ENCODE peak calls at places on chromosome 9, in ten cellular contexts. H is dorsolateral prefrontal cortex, M is A549, F is mesendoderm, V is uterus, X is left ventricle myocardium inferior, J is ascending aorta, U is kidney, G is HCT116, T is ovary. D is an unnamed sample.

GRCh38 chr9:72217306-72217842 is 68.1 kb downstream of the GDA start:
- DNase-seq in H (no peak), M (no peak), F (no peak), V (no peak), X (no peak), J (no peak), U (no peak), G (no peak), T (no peak), D (no peak)

GRCh38 chr9:135920973-135921585 is 13.7 kb upstream of the CAMSAP1 start:
- DNase-seq in H (no peak), M (no peak), F (no peak), V (no peak), X (no peak), J (no peak), U (no peak), G (no peak), T (no peak), D (no peak)

GRCh38 chr9:32843295-32843694 is 60.0 kb downstream of the TMEM215 start:
- DNase-seq in H (no peak), M (no peak), F (no peak), V (no peak), X (no peak), J (no peak), U (no peak), G (no peak), T (no peak), D (no peak)

GRCh38 chr9:72978724-72979123 is 25.9 kb upstream of the ALDH1A1 start:
- DNase-seq in H (no peak), M (no peak), F (no peak), V (no peak), X (no peak), J (no peak), U (no peak), G (no peak), T (no peak), D (no peak)

GRCh38 chr9:89505795-89506385 is 8.0 kb upstream of the SEMA4D start:
- DNase-seq in H (no peak), M (no peak), F (no peak), V (no peak), X (no peak), J (no peak), U (no peak), G (no peak), T (peak; percentile 43), D (no peak)

GRCh38 chr9:655875-656274 is 185.6 kb upstream of the DMRT1 start:
- DNase-seq in H (no peak), M (no peak), F (peak; percentile 76), V (peak; percentile 57), X (peak; percentile 93), J (no peak), U (peak; percentile 89), G (no peak), T (no peak), D (peak; percentile 20)

GRCh38 chr9:89165880-89166279 is 12.7 kb downstream of the SHC3 start:
- DNase-seq in H (no peak), M (no peak), F (no peak), V (no peak), X (no peak), J (no peak), U (no peak), G (no peak), T (no peak), D (no peak)

GRCh38 chr9:94757158-94757557 is 30.7 kb downstream of the AOPEP start:
- DNase-seq in H (no peak), M (no peak), F (peak; percentile 61), V (no peak), X (no peak), J (no peak), U (no peak), G (no peak), T (no peak), D (no peak)

GRCh38 chr9:134640491-134641172 is 971 bp upstream of the COL5A1 start:
- DNase-seq in H (no peak), M (no peak), F (peak; percentile 98), V (no peak), X (no peak), J (no peak), U (no peak), G (no peak), T (no peak), D (no peak)

GRCh38 chr9:83920469-83920941 is 727 bp downstream of the KIF27 start:
- DNase-seq in H (peak; percentile 41), M (peak; percentile 60), F (peak; percentile 88), V (peak; percentile 58), X (no peak), J (no peak), U (peak; percentile 72), G (no peak), T (no peak), D (peak; percentile 40)

GRCh38 chr9:88786291-88787054 is 204.8 kb upstream of the S1PR3 start:
- DNase-seq in H (no peak), M (no peak), F (no peak), V (no peak), X (no peak), J (no peak), U (no peak), G (no peak), T (no peak), D (no peak)

DNA sequence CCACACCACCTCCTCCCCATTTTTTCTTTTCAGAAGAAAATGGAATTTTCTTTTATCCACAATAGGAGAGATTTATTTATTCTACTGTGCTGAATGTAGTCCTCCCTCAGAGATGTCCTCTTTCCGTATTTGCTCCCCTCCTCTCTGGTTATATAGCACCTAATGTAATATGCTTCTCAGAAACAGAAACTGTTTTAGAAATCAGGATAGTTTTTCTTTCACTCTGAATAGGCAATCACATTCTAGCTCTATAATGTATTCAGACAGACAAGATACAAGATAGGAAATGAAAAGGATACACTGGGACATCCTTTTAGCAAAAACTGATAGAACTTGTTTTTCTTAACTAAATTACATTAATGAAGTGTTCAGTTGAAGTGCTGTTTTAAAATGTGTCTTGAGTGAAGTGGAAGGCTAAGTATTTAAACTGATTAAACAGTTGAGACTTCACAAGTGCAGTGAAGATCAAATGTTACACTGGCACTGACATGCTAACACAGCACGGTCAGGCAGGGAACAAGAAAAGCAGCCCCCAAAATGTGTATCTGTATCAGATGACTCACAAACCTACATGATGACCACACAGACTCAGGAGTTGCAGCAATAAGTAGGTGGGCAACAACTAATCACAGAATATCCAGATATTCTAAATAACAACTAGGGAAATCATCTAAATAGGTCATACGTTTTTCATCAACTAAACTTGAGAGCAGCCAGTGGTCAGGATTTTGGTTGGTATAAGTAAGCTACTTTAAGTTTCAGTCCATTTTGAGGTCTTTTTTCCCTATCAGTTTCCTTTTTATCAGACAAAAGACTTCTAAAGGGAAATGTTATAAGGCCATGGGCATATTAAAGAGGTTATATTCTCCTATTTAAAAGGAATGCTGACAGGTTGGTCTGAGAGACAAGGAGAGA is 260.4 kb downstream of the MLLT3 start:
- DNase-seq in H (no peak), M (no peak), F (no peak), V (no peak), X (no peak), J (no peak), U (no peak), G (no peak), T (no peak), D (no peak)
- H3K27ac ChIP-seq in H (no peak overlapping the region), M (no peak overlapping the region), F (no peak overlapping the region), V (no peak overlapping the region), X (no peak overlapping the region), J (no peak overlapping the region), U (no peak overlapping the region), G (no peak overlapping the region), T (no peak overlapping the region), D (no peak overlapping the region)

GRCh38 chr9:14992516-14992915 is 82.3 kb upstream of the FREM1 start:
- DNase-seq in H (no peak), M (no peak), F (no peak), V (no peak), X (no peak), J (no peak), U (no peak), G (no peak), T (no peak), D (no peak)
- H3K27ac ChIP-seq in H (no peak overlapping the region), M (no peak overlapping the region), F (no peak overlapping the region), V (peak overlapping the region; percentile 25), X (no peak overlapping the region), J (no peak overlapping the region), U (no peak overlapping the region), G (no peak overlapping the region), T (no peak overlapping the region), D (no peak overlapping the region)

DNA sequence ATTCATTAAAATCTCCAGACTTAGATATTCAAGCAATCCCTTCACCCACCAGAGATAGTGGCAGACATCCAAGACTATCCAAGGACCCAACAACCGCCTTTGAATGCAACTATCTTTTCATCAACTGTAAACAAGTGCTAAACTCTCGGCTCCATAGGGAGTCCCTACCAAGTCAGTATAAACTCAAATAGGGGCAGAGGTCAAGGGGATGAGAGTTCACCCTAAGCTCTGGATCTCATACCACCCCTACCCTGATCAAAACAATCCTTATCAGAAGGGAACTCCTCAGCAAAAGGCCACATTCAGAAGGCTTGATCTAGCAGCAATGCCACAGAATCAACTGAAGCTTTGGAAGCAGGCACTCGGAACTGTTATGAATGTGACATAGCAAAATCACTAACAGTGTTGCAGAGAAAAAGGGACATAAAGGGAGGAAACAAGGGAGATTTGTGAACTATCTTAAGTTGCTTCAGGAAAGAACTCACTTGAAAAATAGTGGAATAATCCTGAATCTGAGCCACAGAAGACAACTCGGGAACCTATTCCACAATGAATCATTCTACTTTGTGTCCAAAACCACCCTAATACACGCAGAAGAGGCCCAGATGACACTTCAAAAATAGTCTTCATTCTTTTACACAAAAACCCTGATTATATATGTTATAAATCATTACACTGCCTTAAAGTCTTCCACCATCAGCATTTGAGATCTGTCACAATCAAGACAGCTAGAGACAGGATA is 49.8 kb downstream of the NR6A1 start:
- DNase-seq in H (no peak), M (no peak), F (peak; percentile 88), V (no peak), X (no peak), J (no peak), U (no peak), G (peak; percentile 59), T (no peak), D (no peak)
- H3K27ac ChIP-seq in H (no peak overlapping the region), M (peak overlapping the region; percentile 15), F (no peak overlapping the region), V (no peak overlapping the region), X (no peak overlapping the region), J (no peak overlapping the region), U (no peak overlapping the region), G (peak overlapping the region; percentile 64), T (no peak overlapping the region), D (peak overlapping the region; percentile 23)

GRCh38 chr9:129637102-129637501 is 4.8 kb downstream of the ASB6 start:
- DNase-seq in H (no peak), M (no peak), F (no peak), V (no peak), X (no peak), J (no peak), U (no peak), G (no peak), T (no peak), D (no peak)

GRCh38 chr9:129633848-129634247 is 7.9 kb downstream of the NTMT1 start:
- DNase-seq in H (no peak), M (no peak), F (no peak), V (no peak), X (no peak), J (no peak), U (no peak), G (no peak), T (no peak), D (no peak)

GRCh38 chr9:129633207-129633606 is 7.2 kb downstream of the NTMT1 start:
- DNase-seq in H (no peak), M (no peak), F (no peak), V (no peak), X (no peak), J (no peak), U (no peak), G (no peak), T (no peak), D (no peak)

GRCh38 chr9:129637673-129638439 is 4.1 kb downstream of the ASB6 start:
- DNase-seq in H (no peak), M (no peak), F (no peak), V (no peak), X (no peak), J (no peak), U (no peak), G (no peak), T (no peak), D (no peak)

GRCh38 chr9:129635099-129635803 is 6.7 kb downstream of the ASB6 start:
- DNase-seq in H (no peak), M (no peak), F (no peak), V (no peak), X (no peak), J (no peak), U (no peak), G (no peak), T (no peak), D (no peak)
- H3K27ac ChIP-seq in H (no peak overlapping the region), M (no peak overlapping the region), F (no peak overlapping the region), V (no peak overlapping the region), X (no peak overlapping the region), J (no peak overlapping the region), U (no peak overlapping the region), G (no peak overlapping the region), T (no peak overlapping the region), D (no peak overlapping the region)

D was measured in substantia nigra.